ENCODE peak calls at places on chromosomes 1 and 21, in four cellular contexts. M is colonic mucosa, F is epithelial cell of esophagus, Q is transverse colon. L is an unnamed sample.

GRCh38 chr1:8031176-8031785 is 5.2 kb upstream of the ERRFI1 start:
- DNase-seq in F (peak; percentile 63), Q (no peak), M (no peak), L (peak; percentile 32)

GRCh38 chr1:169383449-169383848 is 15.5 kb downstream of the BLZF1 start:
- DNase-seq in Q (no peak), M (no peak), F (no peak), L (no peak)

GRCh38 chr1:119323216-119323982 is 45.2 kb upstream of the HAO2 start:
- DNase-seq in F (no peak), M (no peak), Q (no peak), L (peak; percentile 82)

GRCh38 chr1:86507935-86508582 is 38.8 kb upstream of the CLCA4 start:
- DNase-seq in Q (no peak), M (no peak), F (peak; percentile 46), L (no peak)

GRCh38 chr1:43990271-43991199 is 864 bp upstream of the CCDC24 start:
- DNase-seq in F (peak; percentile 29), M (peak; percentile 40), Q (no peak), L (peak; percentile 34)

GRCh38 chr1:84135341-84135740 is 8.7 kb upstream of the PRKACB start:
- DNase-seq in M (no peak), F (no peak), Q (no peak), L (no peak)

GRCh38 chr1:119988316-119989067 is 81.0 kb downstream of the NOTCH2 start:
- DNase-seq in Q (no peak), M (no peak), F (no peak), L (no peak)

GRCh38 chr1:8814870-8815269 is 2.6 kb downstream of the RERE start:
- DNase-seq in M (no peak), F (peak; percentile 45), Q (no peak), L (no peak)

GRCh38 chr1:18996548-18997177 is 40.2 kb upstream of the IFFO2 start:
- DNase-seq in Q (no peak), M (no peak), F (no peak), L (no peak)

GRCh38 chr1:186311375-186312051 is 63.5 kb downstream of the TPR start:
- DNase-seq in Q (no peak), F (no peak), M (no peak), L (no peak)

GRCh38 chr1:61093525-61094137 is 11.3 kb downstream of the NFIA start:
- DNase-seq in M (no peak), F (no peak), Q (no peak), L (no peak)

GRCh38 chr1:234289538-234290305 is 83.5 kb upstream of the COA6 start:
- DNase-seq in Q (no peak), F (no peak), M (no peak), L (no peak)

GRCh38 chr1:183925947-183926346 is 111.6 kb downstream of the COLGALT2 start:
- DNase-seq in Q (no peak), F (no peak), M (no peak), L (no peak)

GRCh38 chr1:55127827-55128343 is 87.3 kb downstream of the USP24 start:
- DNase-seq in M (no peak), Q (no peak), F (peak; percentile 43), L (peak; percentile 46)

GRCh38 chr1:229844675-229845074 is 218.6 kb downstream of the URB2 start:
- DNase-seq in F (peak; percentile 32), M (peak; percentile 80), Q (peak; percentile 54), L (no peak)

GRCh38 chr1:23475641-23476040 is 8.3 kb downstream of the ASAP3 start:
- DNase-seq in F (no peak), Q (no peak), M (no peak), L (no peak)

GRCh38 chr1:79662596-79662995 is 656.1 kb upstream of the ADGRL4 start:
- DNase-seq in F (peak; percentile 31), Q (no peak), M (no peak), L (no peak)

DNA sequence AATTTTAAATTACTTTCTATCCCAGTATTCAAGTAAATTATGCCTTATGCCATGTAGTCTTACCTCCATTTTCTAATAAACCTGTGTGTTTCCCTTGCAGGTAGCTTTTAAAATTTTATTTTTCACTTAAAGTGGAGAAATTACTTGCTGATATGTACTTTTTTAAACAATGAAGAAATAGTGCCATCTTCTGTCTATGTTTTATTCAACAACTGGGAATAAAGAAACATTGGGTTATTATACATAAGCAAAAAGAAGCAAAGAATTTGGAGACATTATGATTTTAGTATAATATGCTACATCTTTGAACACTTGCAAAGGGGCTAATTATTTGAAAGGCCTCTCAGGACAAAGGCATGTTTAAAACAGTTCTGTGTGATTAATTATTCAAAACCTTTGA is 1912.9 kb downstream of the MRPL39 start:
- DNase-seq in M (no peak), F (no peak), Q (no peak), L (no peak)
- TF ChIP-seq CTCF in M (no peak), F (no peak), Q (no peak), L (no peak)

GRCh38 chr1:108830119-108831008 is 26.5 kb downstream of the AKNAD1 start:
- DNase-seq in M (peak; percentile 44), F (peak; percentile 85), Q (peak; percentile 44), L (no peak)

GRCh38 chr1:108831225-108831624 is 25.7 kb downstream of the AKNAD1 start:
- DNase-seq in M (no peak), Q (no peak), F (peak; percentile 50), L (no peak)

GRCh38 chr1:108829498-108829916 is 27.4 kb downstream of the AKNAD1 start:
- DNase-seq in F (peak; percentile 47), M (no peak), Q (no peak), L (no peak)

GRCh38 chr1:108826081-108826635 is 30.7 kb downstream of the AKNAD1 start:
- DNase-seq in F (peak; percentile 58), M (no peak), Q (no peak), L (no peak)

GRCh38 chr1:108828074-108828961 is 28.6 kb downstream of the AKNAD1 start:
- DNase-seq in Q (peak; percentile 84), M (peak; percentile 78), F (peak; percentile 99), L (peak; percentile 78)
- TF ChIP-seq CTCF in Q (peak; percentile 83), M (peak; percentile 70), F (peak; percentile 84), L (peak; percentile 61)

GRCh38 chr21:38696617-38697016 is 109.1 kb upstream of the ETS2 start:
- DNase-seq in F (no peak), Q (no peak), M (no peak), L (no peak)

GRCh38 chr21:38702196-38702595 is 103.5 kb upstream of the ETS2 start:
- DNase-seq in M (no peak), Q (no peak), F (no peak), L (no peak)

GRCh38 chr21:38699048-38699447 is 106.7 kb upstream of the ETS2 start:
- DNase-seq in M (no peak), Q (no peak), F (no peak), L (no peak)
- TF ChIP-seq CTCF in M (peak; percentile 21), Q (no peak), F (no peak), L (no peak)

GRCh38 chr1:156266051-156266450 is 16.6 kb downstream of the SMG5 start:
- DNase-seq in F (no peak), Q (no peak), M (no peak), L (no peak)

GRCh38 chr1:156268336-156268735 is 14.3 kb downstream of the SMG5 start:
- DNase-seq in M (no peak), F (no peak), Q (no peak), L (no peak)

GRCh38 chr1:156270314-156270713 is 12.3 kb downstream of the SMG5 start:
- DNase-seq in F (peak; percentile 50), Q (no peak), M (no peak), L (no peak)
- TF ChIP-seq CTCF in F (no peak), Q (no peak), M (no peak), L (no peak)

GRCh38 chr1:162056043-162056442 is 13.4 kb upstream of the NOS1AP start:
- DNase-seq in Q (peak; percentile 72), M (peak; percentile 69), F (peak; percentile 71), L (peak; percentile 69)
- TF ChIP-seq CTCF in Q (peak; percentile 84), M (peak; percentile 75), F (peak; percentile 98), L (peak; percentile 84)

DNA sequence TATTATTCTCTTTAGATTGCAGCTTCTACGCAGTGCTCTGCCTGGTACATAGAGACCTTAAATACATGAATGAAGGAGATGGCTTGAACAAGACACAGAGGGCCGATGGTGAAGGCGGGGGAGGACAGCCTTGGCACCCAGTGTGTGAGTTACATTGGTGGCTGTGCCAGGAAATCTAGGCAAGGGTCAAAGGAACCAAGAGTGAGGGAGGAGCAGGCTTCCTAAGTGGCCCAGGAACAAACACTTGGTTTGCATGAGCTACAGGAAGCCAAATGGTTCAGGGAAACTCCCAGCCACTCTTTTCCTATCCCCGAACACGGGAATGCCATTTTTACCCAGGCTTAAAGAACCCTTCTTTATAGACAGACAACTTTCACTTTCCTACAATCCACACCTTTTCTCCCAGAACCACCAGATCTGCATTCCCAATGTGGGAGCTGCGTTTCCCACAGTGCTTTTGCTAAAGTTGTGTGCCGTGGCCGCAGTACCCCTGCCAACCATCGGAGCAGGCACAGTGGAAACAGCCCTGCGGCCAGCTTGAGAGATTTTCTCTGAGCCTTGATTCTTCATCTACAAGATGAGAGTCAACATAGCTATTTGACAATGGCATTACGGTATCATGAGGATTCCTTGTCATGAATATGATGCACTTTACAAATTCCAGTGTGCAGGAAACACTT is 3.5 kb upstream of the CLEC20A start:
- DNase-seq in Q (no peak), M (no peak), F (no peak), L (no peak)
- TF ChIP-seq CTCF in Q (no peak), M (no peak), F (no peak), L (no peak)

GRCh38 chr1:68204965-68205630 is 27.2 kb downstream of the WLS start:
- DNase-seq in Q (no peak), M (no peak), F (no peak), L (no peak)
- TF ChIP-seq CTCF in Q (no peak), M (no peak), F (no peak), L (no peak)

DNA sequence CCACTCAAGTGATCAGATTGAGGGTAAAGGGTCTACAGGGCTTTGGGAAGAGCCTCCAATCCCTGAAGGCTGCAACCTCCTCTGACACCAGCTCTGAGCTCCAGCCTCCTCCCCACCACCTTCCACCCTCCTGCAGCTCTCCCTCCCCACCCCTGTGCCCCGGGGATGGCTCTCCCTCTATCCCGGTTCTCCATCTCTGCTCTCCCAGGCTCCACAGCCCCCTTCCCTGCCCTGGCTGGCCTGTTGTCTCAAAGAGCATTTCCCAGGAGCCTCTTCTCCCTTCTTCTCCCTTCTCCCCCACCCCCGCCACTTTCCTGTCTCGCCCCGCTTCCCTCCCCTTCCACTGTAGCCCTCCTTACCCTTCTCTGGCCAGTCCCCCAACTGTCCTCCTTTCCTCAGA is 1.1 kb downstream of the PLEKHA6 start:
- DNase-seq in F (no peak), M (no peak), Q (no peak), L (no peak)
- TF ChIP-seq CTCF in F (no peak), M (no peak), Q (no peak), L (no peak)

GRCh38 chr1:241847540-241847795 is 536 bp upstream of the EXO1 start:
- DNase-seq in Q (no peak), F (no peak), M (no peak), L (no peak)
- TF ChIP-seq CTCF in Q (no peak), F (no peak), M (no peak), L (no peak)

L was measured in GM20000.